ENCODE peak calls at places on chromosomes 16 and 17, in five cellular contexts. S, U, E, J and H are unnamed samples.

GRCh38 chr16:70553175-70553574 is 29.6 kb downstream of the SF3B3 start:
- DNase-seq in S (no peak), U (no peak), E (peak; percentile 79), J (peak; percentile 26), H (no peak)

GRCh38 chr16:56530872-56531271 is 11.0 kb upstream of the BBS2 start:
- DNase-seq in S (no peak), U (no peak), E (peak; percentile 47), J (no peak), H (no peak)

GRCh38 chr16:27976990-27977389 is 86.5 kb downstream of the GSG1L start:
- DNase-seq in S (no peak), U (no peak), E (no peak), J (no peak), H (no peak)

GRCh38 chr16:81553080-81553813 is 108.6 kb downstream of the CMIP start:
- DNase-seq in S (no peak), U (no peak), E (peak; percentile 71), J (no peak), H (no peak)

GRCh38 chr17:77935121-77935571 is 23.4 kb upstream of the TNRC6C start:
- DNase-seq in S (no peak), U (no peak), E (no peak), J (no peak), H (no peak)

GRCh38 chr17:69575346-69575761 is 160.9 kb downstream of the MAP2K6 start:
- DNase-seq in S (no peak), U (no peak), E (peak; percentile 95), J (peak; percentile 86), H (peak; percentile 62)

GRCh38 chr17:17919169-17920107 is 52.8 kb downstream of the TOM1L2 start:
- DNase-seq in S (no peak), U (peak; percentile 73), E (peak; percentile 70), J (peak; percentile 85), H (no peak)

GRCh38 chr17:36937001-36937960 is at the start of gene LHX1:
- DNase-seq in S (no peak), U (no peak), E (no peak), J (no peak), H (no peak)

GRCh38 chr17:13074026-13074425 is 56.2 kb upstream of the ELAC2 start:
- DNase-seq in S (no peak), U (no peak), E (no peak), J (peak; percentile 14), H (no peak)

GRCh38 chr16:70520612-70521297 is 2.6 kb downstream of the COG4 start:
- DNase-seq in S (no peak), U (no peak), E (peak; percentile 61), J (peak; percentile 67), H (no peak)

GRCh38 chr16:22372882-22373661 is 1.3 kb downstream of the CDR2 start:
- DNase-seq in S (no peak), U (no peak), E (no peak), J (no peak), H (no peak)

GRCh38 chr17:1975573-1975972 is 49.6 kb downstream of the RTN4RL1 start:
- DNase-seq in S (no peak), U (no peak), E (no peak), J (no peak), H (no peak)

GRCh38 chr17:30824356-30825145 is at the start of gene CRLF3:
- DNase-seq in S (peak; percentile 41), U (peak; percentile 91), E (peak; percentile 86), J (peak; percentile 93), H (peak; percentile 49)

GRCh38 chr17:56912105-56912999 is 1.5 kb downstream of the TRIM25 start:
- DNase-seq in S (no peak), U (no peak), E (no peak), J (no peak), H (no peak)

GRCh38 chr16:89287777-89288576 is 70.5 kb downstream of the ZNF778 start:
- DNase-seq in S (no peak), U (no peak), E (no peak), J (no peak), H (no peak)

GRCh38 chr17:34301986-34302385 is 16.4 kb downstream of the CCL11 start:
- DNase-seq in S (no peak), U (no peak), E (no peak), J (no peak), H (no peak)

GRCh38 chr17:30550512-30551273 is 73.5 kb downstream of the GOSR1 start:
- DNase-seq in S (no peak), U (no peak), E (peak; percentile 77), J (peak; percentile 21), H (no peak)

GRCh38 chr17:43766413-43767052 is 7.9 kb upstream of the SOST start:
- DNase-seq in S (no peak), U (no peak), E (peak; percentile 28), J (peak; percentile 67), H (no peak)

GRCh38 chr16:28258571-28258970 is 33.8 kb upstream of the SBK1 start:
- DNase-seq in S (no peak), U (no peak), E (peak; percentile 32), J (peak; percentile 26), H (no peak)

GRCh38 chr17:75981019-75981615 is 2.1 kb downstream of the TEN1 start:
- DNase-seq in S (no peak), U (no peak), E (no peak), J (no peak), H (no peak)

GRCh38 chr16:82715833-82716232 is 89.1 kb downstream of the CDH13 start:
- DNase-seq in S (no peak), U (no peak), E (no peak), J (peak; percentile 29), H (no peak)

GRCh38 chr17:82334622-82335394 is 1.2 kb upstream of the SECTM1 start:
- DNase-seq in S (no peak), U (no peak), E (no peak), J (peak; percentile 29), H (no peak)

GRCh38 chr17:62753562-62753961 is 54.6 kb downstream of the MARCHF10 start:
- DNase-seq in S (no peak), U (no peak), E (no peak), J (no peak), H (no peak)

GRCh38 chr17:34613064-34614019 is 34.0 kb downstream of the TMEM132E start:
- DNase-seq in S (no peak), U (no peak), E (peak; percentile 3), J (no peak), H (no peak)

GRCh38 chr17:73546770-73547345 is 97.4 kb downstream of the SDK2 start:
- DNase-seq in S (peak; percentile 22), U (peak; percentile 68), E (no peak), J (peak; percentile 7), H (peak; percentile 5)

GRCh38 chr17:31400481-31400950 is 9.0 kb downstream of the RAB11FIP4 start:
- DNase-seq in S (no peak), U (no peak), E (no peak), J (no peak), H (no peak)

GRCh38 chr16:55324491-55325447 is 766 bp downstream of the IRX6 start:
- DNase-seq in S (no peak), U (no peak), E (peak; percentile 1), J (no peak), H (no peak)

GRCh38 chr16:55325458-55326109 is 1.6 kb downstream of the IRX6 start:
- DNase-seq in S (no peak), U (no peak), E (no peak), J (no peak), H (no peak)

GRCh38 chr16:55322327-55322726 is 1.7 kb upstream of the IRX6 start:
- DNase-seq in S (no peak), U (no peak), E (no peak), J (no peak), H (no peak)

GRCh38 chr16:55326261-55326802 is 2.3 kb downstream of the IRX6 start:
- DNase-seq in S (no peak), U (no peak), E (no peak), J (no peak), H (no peak)

GRCh38 chr16:55323637-55324490 is at the start of gene IRX6:
- DNase-seq in S (no peak), U (peak; percentile 61), E (no peak), J (no peak), H (no peak)
- TF ChIP-seq CTCF in S (peak; percentile 32), U (peak; percentile 20), E (no peak), J (peak; percentile 8), H (peak; percentile 24)

GRCh38 chr17:50534222-50534978 is 1.9 kb downstream of the EPN3 start:
- DNase-seq in S (no peak), U (peak; percentile 66), E (peak; percentile 49), J (no peak), H (no peak)
- TF ChIP-seq CTCF in S (peak; percentile 61), U (peak; percentile 20), E (peak; percentile 12), J (peak; percentile 29), H (peak; percentile 9)

GRCh38 chr16:972316-973002 is 1.7 kb upstream of the LMF1 start:
- DNase-seq in S (no peak), U (no peak), E (no peak), J (no peak), H (no peak)
- TF ChIP-seq CTCF in S (no peak), U (no peak), E (no peak), J (no peak), H (no peak)

DNA sequence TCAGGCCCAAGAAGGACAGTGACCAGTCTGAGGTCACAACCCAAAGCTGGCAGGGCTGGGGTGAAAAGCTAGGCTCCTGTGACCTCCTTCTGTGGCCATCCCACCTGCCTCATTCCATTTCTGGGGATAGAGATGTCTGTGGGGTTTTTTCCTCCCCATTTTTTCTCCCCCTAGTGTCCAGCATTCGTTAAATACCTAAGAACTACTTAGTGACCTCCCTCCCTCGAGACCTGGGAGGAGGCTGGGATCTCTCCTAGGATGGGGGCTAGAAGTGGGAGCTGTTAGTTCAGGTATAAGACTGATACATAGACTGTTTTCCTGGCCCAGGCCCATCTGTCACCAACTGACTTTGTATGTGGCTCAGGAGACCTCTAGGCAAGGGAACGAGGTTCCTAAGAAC is 20.5 kb upstream of the STAC2 start:
- DNase-seq in S (no peak), U (no peak), E (no peak), J (no peak), H (no peak)
- TF ChIP-seq CTCF in S (no peak), U (no peak), E (no peak), J (peak; percentile 8), H (peak; percentile 7)

GRCh38 chr16:23678430-23679273 is at the start of gene PLK1:
- DNase-seq in S (no peak), U (peak; percentile 86), E (peak; percentile 81), J (peak; percentile 80), H (peak; percentile 35)
- TF ChIP-seq CTCF in S (no peak), U (no peak), E (peak; percentile 47), J (peak; percentile 38), H (peak; percentile 60)

GRCh38 chr17:8223356-8224063 is 13.1 kb upstream of the AURKB start:
- DNase-seq in S (no peak), U (peak; percentile 70), E (peak; percentile 50), J (peak; percentile 59), H (no peak)
- TF ChIP-seq CTCF in S (no peak), U (no peak), E (peak; percentile 30), J (peak; percentile 5), H (peak; percentile 36)